ENCODE peak calls at places on chromosomes 2 and 18, in nine cellular contexts. One of them, this sample, is unnamed.

GRCh38 chr2:166170356-166170755 is 42.5 kb upstream of the SCN1A start:
- DNase-seq in AG08396: no peak
- DNase-seq in iris pigment epithelial cell: peak; percentile 79
- DNase-seq in H9: no peak
- DNase-seq in upper lobe of right lung: no peak
- DNase-seq in uterus: no peak
- DNase-seq in T-helper 2 cell: no peak
- DNase-seq in GM20000: no peak
- DNase-seq in Daoy: peak; percentile 8
- DNase-seq in this sample: no peak

GRCh38 chr18:68391801-68392200 is 323.1 kb downstream of the TMX3 start:
- DNase-seq in Daoy: no peak
- DNase-seq in T-helper 2 cell: no peak
- DNase-seq in H9: no peak
- DNase-seq in AG08396: no peak
- DNase-seq in GM20000: no peak
- DNase-seq in uterus: no peak
- DNase-seq in upper lobe of right lung: no peak
- DNase-seq in iris pigment epithelial cell: no peak
- DNase-seq in this sample: no peak

GRCh38 chr18:3931013-3931315 is 481.0 kb downstream of the TGIF1 start:
- DNase-seq in upper lobe of right lung: no peak
- DNase-seq in H9: no peak
- DNase-seq in iris pigment epithelial cell: no peak
- DNase-seq in GM20000: no peak
- DNase-seq in uterus: no peak
- DNase-seq in AG08396: no peak
- DNase-seq in Daoy: no peak
- DNase-seq in T-helper 2 cell: no peak
- DNase-seq in this sample: no peak

GRCh38 chr2:53740170-53740569 is 27.4 kb upstream of the CHAC2 start:
- DNase-seq in AG08396: peak; percentile 10
- DNase-seq in GM20000: no peak
- DNase-seq in H9: no peak
- DNase-seq in uterus: no peak
- DNase-seq in Daoy: no peak
- DNase-seq in upper lobe of right lung: no peak
- DNase-seq in iris pigment epithelial cell: peak; percentile 55
- DNase-seq in T-helper 2 cell: no peak
- DNase-seq in this sample: peak; percentile 56

GRCh38 chr2:11750917-11751316 is 4.5 kb downstream of the LPIN1 start:
- DNase-seq in AG08396: no peak
- DNase-seq in Daoy: peak; percentile 49
- DNase-seq in upper lobe of right lung: no peak
- DNase-seq in uterus: no peak
- DNase-seq in T-helper 2 cell: no peak
- DNase-seq in GM20000: no peak
- DNase-seq in iris pigment epithelial cell: peak; percentile 39
- DNase-seq in H9: no peak
- DNase-seq in this sample: no peak

GRCh38 chr2:96637385-96638143 is 548 bp downstream of the KANSL3 start:
- DNase-seq in uterus: peak; percentile 87
- DNase-seq in T-helper 2 cell: peak; percentile 73
- DNase-seq in H9: peak; percentile 69
- DNase-seq in GM20000: peak; percentile 90
- DNase-seq in iris pigment epithelial cell: peak; percentile 93
- DNase-seq in Daoy: peak; percentile 93
- DNase-seq in AG08396: peak; percentile 91
- DNase-seq in upper lobe of right lung: peak; percentile 95
- DNase-seq in this sample: peak; percentile 88

GRCh38 chr2:16007167-16007934 is 67.0 kb downstream of the MYCN start:
- DNase-seq in GM20000: no peak
- DNase-seq in Daoy: no peak
- DNase-seq in T-helper 2 cell: no peak
- DNase-seq in iris pigment epithelial cell: no peak
- DNase-seq in uterus: no peak
- DNase-seq in upper lobe of right lung: no peak
- DNase-seq in H9: no peak
- DNase-seq in AG08396: no peak
- DNase-seq in this sample: no peak

GRCh38 chr2:181810823-181811695 is 80.5 kb upstream of the ITPRID2 start:
- DNase-seq in GM20000: no peak
- DNase-seq in Daoy: peak; percentile 93
- DNase-seq in T-helper 2 cell: no peak
- DNase-seq in uterus: no peak
- DNase-seq in iris pigment epithelial cell: peak; percentile 96
- DNase-seq in upper lobe of right lung: no peak
- DNase-seq in H9: no peak
- DNase-seq in AG08396: peak; percentile 23
- DNase-seq in this sample: peak; percentile 63

GRCh38 chr2:201118121-201118956 is 2.4 kb downstream of the CFLAR start:
- DNase-seq in upper lobe of right lung: peak; percentile 92
- DNase-seq in uterus: peak; percentile 81
- DNase-seq in GM20000: peak; percentile 73
- DNase-seq in Daoy: peak; percentile 83
- DNase-seq in AG08396: peak; percentile 72
- DNase-seq in H9: peak; percentile 81
- DNase-seq in iris pigment epithelial cell: peak; percentile 91
- DNase-seq in T-helper 2 cell: peak; percentile 66
- DNase-seq in this sample: peak; percentile 81

GRCh38 chr2:47907097-47907781 is 941 bp upstream of the FBXO11 start:
- DNase-seq in AG08396: no peak
- DNase-seq in H9: no peak
- DNase-seq in upper lobe of right lung: no peak
- DNase-seq in Daoy: peak; percentile 9
- DNase-seq in iris pigment epithelial cell: no peak
- DNase-seq in GM20000: no peak
- DNase-seq in T-helper 2 cell: no peak
- DNase-seq in uterus: peak; percentile 18
- DNase-seq in this sample: no peak

GRCh38 chr2:60480089-60480773 is 73.2 kb downstream of the BCL11A start:
- DNase-seq in T-helper 2 cell: no peak
- DNase-seq in Daoy: no peak
- DNase-seq in H9: peak; percentile 24
- DNase-seq in AG08396: no peak
- DNase-seq in GM20000: no peak
- DNase-seq in uterus: no peak
- DNase-seq in iris pigment epithelial cell: no peak
- DNase-seq in upper lobe of right lung: no peak
- DNase-seq in this sample: no peak

GRCh38 chr2:172807011-172807410 is 71.4 kb downstream of the RAPGEF4 start:
- DNase-seq in uterus: no peak
- DNase-seq in iris pigment epithelial cell: no peak
- DNase-seq in T-helper 2 cell: no peak
- DNase-seq in upper lobe of right lung: no peak
- DNase-seq in GM20000: no peak
- DNase-seq in AG08396: no peak
- DNase-seq in H9: no peak
- DNase-seq in Daoy: no peak
- DNase-seq in this sample: no peak

GRCh38 chr18:24704921-24705620 is 244.6 kb downstream of the HRH4 start:
- DNase-seq in H9: no peak
- DNase-seq in AG08396: peak; percentile 79
- DNase-seq in uterus: no peak
- DNase-seq in T-helper 2 cell: no peak
- DNase-seq in iris pigment epithelial cell: no peak
- DNase-seq in GM20000: no peak
- DNase-seq in Daoy: no peak
- DNase-seq in upper lobe of right lung: no peak
- DNase-seq in this sample: no peak

GRCh38 chr18:31720867-31721266 is 36.5 kb upstream of the B4GALT6 start:
- DNase-seq in uterus: no peak
- DNase-seq in GM20000: no peak
- DNase-seq in upper lobe of right lung: no peak
- DNase-seq in Daoy: no peak
- DNase-seq in T-helper 2 cell: no peak
- DNase-seq in H9: no peak
- DNase-seq in iris pigment epithelial cell: peak; percentile 26
- DNase-seq in AG08396: no peak
- DNase-seq in this sample: no peak

GRCh38 chr18:67475673-67476072 is 40.8 kb downstream of the DSEL start:
- DNase-seq in T-helper 2 cell: no peak
- DNase-seq in Daoy: no peak
- DNase-seq in H9: no peak
- DNase-seq in uterus: no peak
- DNase-seq in GM20000: no peak
- DNase-seq in iris pigment epithelial cell: peak; percentile 75
- DNase-seq in upper lobe of right lung: no peak
- DNase-seq in AG08396: peak; percentile 16
- DNase-seq in this sample: no peak

GRCh38 chr2:236951830-236952475 is 133.7 kb upstream of the COPS8 start:
- DNase-seq in upper lobe of right lung: no peak
- DNase-seq in AG08396: no peak
- DNase-seq in iris pigment epithelial cell: no peak
- DNase-seq in T-helper 2 cell: no peak
- DNase-seq in H9: no peak
- DNase-seq in Daoy: no peak
- DNase-seq in uterus: no peak
- DNase-seq in GM20000: no peak
- DNase-seq in this sample: no peak

GRCh38 chr18:12307251-12307736 is 747 bp upstream of the TUBB6 start:
- DNase-seq in iris pigment epithelial cell: peak; percentile 85
- DNase-seq in upper lobe of right lung: no peak
- DNase-seq in H9: no peak
- DNase-seq in GM20000: no peak
- DNase-seq in T-helper 2 cell: no peak
- DNase-seq in Daoy: peak; percentile 66
- DNase-seq in AG08396: peak; percentile 77
- DNase-seq in uterus: peak; percentile 78
- DNase-seq in this sample: no peak

GRCh38 chr2:115161531-115162453 is 719.4 kb downstream of the DPP10 start:
- DNase-seq in Daoy: no peak
- DNase-seq in T-helper 2 cell: no peak
- DNase-seq in iris pigment epithelial cell: no peak
- DNase-seq in AG08396: no peak
- DNase-seq in uterus: no peak
- DNase-seq in upper lobe of right lung: peak; percentile 79
- DNase-seq in GM20000: peak; percentile 9
- DNase-seq in H9: peak; percentile 76
- DNase-seq in this sample: no peak

GRCh38 chr2:112204411-112204810 is 50.4 kb downstream of the ZC3H8 start:
- DNase-seq in AG08396: no peak
- DNase-seq in uterus: no peak
- DNase-seq in iris pigment epithelial cell: peak; percentile 9
- DNase-seq in T-helper 2 cell: no peak
- DNase-seq in GM20000: no peak
- DNase-seq in Daoy: no peak
- DNase-seq in H9: no peak
- DNase-seq in upper lobe of right lung: no peak
- DNase-seq in this sample: peak; percentile 26

GRCh38 chr2:241490825-241491505 is 17.4 kb downstream of the STK25 start:
- DNase-seq in T-helper 2 cell: no peak
- DNase-seq in upper lobe of right lung: no peak
- DNase-seq in AG08396: no peak
- DNase-seq in H9: no peak
- DNase-seq in uterus: no peak
- DNase-seq in Daoy: no peak
- DNase-seq in GM20000: no peak
- DNase-seq in iris pigment epithelial cell: no peak
- DNase-seq in this sample: no peak

GRCh38 chr18:59822612-59823275 is 77.1 kb upstream of the PMAIP1 start:
- DNase-seq in AG08396: no peak
- DNase-seq in upper lobe of right lung: no peak
- DNase-seq in uterus: no peak
- DNase-seq in iris pigment epithelial cell: no peak
- DNase-seq in H9: no peak
- DNase-seq in T-helper 2 cell: no peak
- DNase-seq in GM20000: no peak
- DNase-seq in Daoy: no peak
- DNase-seq in this sample: no peak

GRCh38 chr2:157443795-157444642 is at the start of gene CYTIP:
- DNase-seq in upper lobe of right lung: peak; percentile 61
- DNase-seq in H9: no peak
- DNase-seq in GM20000: peak; percentile 45
- DNase-seq in AG08396: no peak
- DNase-seq in uterus: no peak
- DNase-seq in Daoy: no peak
- DNase-seq in iris pigment epithelial cell: no peak
- DNase-seq in T-helper 2 cell: no peak
- DNase-seq in this sample: peak; percentile 82

GRCh38 chr2:224999784-225000183 is 42.5 kb downstream of the DOCK10 start:
- DNase-seq in AG08396: no peak
- DNase-seq in Daoy: no peak
- DNase-seq in upper lobe of right lung: no peak
- DNase-seq in T-helper 2 cell: no peak
- DNase-seq in iris pigment epithelial cell: no peak
- DNase-seq in uterus: no peak
- DNase-seq in GM20000: no peak
- DNase-seq in H9: no peak
- DNase-seq in this sample: no peak

This sample was measured in AML-193.